ENCODE peak calls at places on chromosomes 7 and 10, in seven cellular contexts. A, G, Q, N, P, T and L are unnamed samples.

GRCh38 chr7:90552521-90552920 is 43.6 kb upstream of the CDK14 start:
- DNase-seq in A (no peak), G (no peak), Q (no peak), N (no peak), P (no peak), T (no peak), L (no peak)

GRCh38 chr7:141654551-141654950 is 47.4 kb downstream of the DENND11 start:
- DNase-seq in A (peak; percentile 72), G (peak; percentile 49), Q (peak; percentile 79), N (peak; percentile 44), P (peak; percentile 65), T (no peak), L (no peak)

GRCh38 chr7:26368542-26368941 is 76.9 kb downstream of the SNX10 start:
- DNase-seq in A (no peak), G (no peak), Q (no peak), N (no peak), P (no peak), T (no peak), L (no peak)

GRCh38 chr7:107609861-107610260 is 29.8 kb downstream of the BCAP29 start:
- DNase-seq in A (no peak), G (no peak), Q (no peak), N (no peak), P (no peak), T (no peak), L (no peak)

GRCh38 chr7:39535720-39536119 is 30.5 kb upstream of the YAE1 start:
- DNase-seq in A (no peak), G (no peak), Q (no peak), N (no peak), P (no peak), T (no peak), L (no peak)

GRCh38 chr10:3136336-3136735 is 36.2 kb downstream of the PITRM1 start:
- DNase-seq in A (no peak), G (no peak), Q (no peak), N (no peak), P (peak; percentile 74), T (no peak), L (no peak)

GRCh38 chr7:27170936-27171635 is 3.0 kb downstream of the HOXA10 start:
- DNase-seq in A (no peak), G (no peak), Q (no peak), N (no peak), P (peak; percentile 74), T (no peak), L (no peak)

GRCh38 chr7:69811682-69812344 is 213.5 kb downstream of the AUTS2 start:
- DNase-seq in A (no peak), G (no peak), Q (no peak), N (no peak), P (no peak), T (no peak), L (no peak)

GRCh38 chr7:87853237-87853864 is 22.8 kb downstream of the SLC25A40 start:
- DNase-seq in A (no peak), G (no peak), Q (no peak), N (no peak), P (no peak), T (no peak), L (no peak)

GRCh38 chr7:156101355-156101754 is 289.1 kb upstream of the SHH start:
- DNase-seq in A (no peak), G (no peak), Q (no peak), N (no peak), P (peak; percentile 23), T (no peak), L (no peak)

GRCh38 chr7:148676291-148676690 is 22.4 kb upstream of the CUL1 start:
- DNase-seq in A (no peak), G (no peak), Q (no peak), N (no peak), P (no peak), T (no peak), L (no peak)

GRCh38 chr10:73486601-73487000 is 9.2 kb downstream of the PPP3CB start:
- DNase-seq in A (no peak), G (no peak), Q (no peak), N (no peak), P (no peak), T (no peak), L (no peak)

GRCh38 chr7:7552199-7552598 is 14.5 kb upstream of the MIOS start:
- DNase-seq in A (no peak), G (no peak), Q (no peak), N (no peak), P (no peak), T (no peak), L (no peak)

GRCh38 chr10:119025336-119025735 is 4.2 kb upstream of the NANOS1 start:
- DNase-seq in A (no peak), G (peak; percentile 87), Q (peak; percentile 69), N (no peak), P (peak; percentile 89), T (peak; percentile 83), L (no peak)

GRCh38 chr7:139987691-139988516 is 74.8 kb downstream of the PARP12 start:
- DNase-seq in A (no peak), G (no peak), Q (no peak), N (no peak), P (no peak), T (no peak), L (no peak)

GRCh38 chr7:121016976-121017375 is 28.5 kb downstream of the CPED1 start:
- DNase-seq in A (no peak), G (no peak), Q (no peak), N (no peak), P (no peak), T (no peak), L (no peak)

GRCh38 chr10:103983367-103983911 is 16.5 kb downstream of the SLK start:
- DNase-seq in A (peak; percentile 25), G (no peak), Q (no peak), N (no peak), P (no peak), T (no peak), L (no peak)

GRCh38 chr10:88642991-88643390 is 21.3 kb upstream of the LIPF start:
- DNase-seq in A (no peak), G (no peak), Q (no peak), N (no peak), P (no peak), T (no peak), L (no peak)

GRCh38 chr10:44947356-44948152 is 12.0 kb upstream of the RASSF4 start:
- DNase-seq in A (no peak), G (peak; percentile 19), Q (no peak), N (no peak), P (peak; percentile 41), T (peak; percentile 28), L (peak; percentile 42)

GRCh38 chr7:116041615-116042014 is 11.1 kb upstream of the TFEC start:
- DNase-seq in A (no peak), G (no peak), Q (no peak), N (no peak), P (no peak), T (no peak), L (no peak)

GRCh38 chr10:44306762-44307161 is 78.1 kb downstream of the CXCL12 start:
- DNase-seq in A (no peak), G (no peak), Q (no peak), N (no peak), P (no peak), T (no peak), L (peak; percentile 77)

GRCh38 chr10:72331575-72332422 is 22.9 kb downstream of the DNAJB12 start:
- DNase-seq in A (peak; percentile 91), G (peak; percentile 84), Q (peak; percentile 88), N (peak; percentile 86), P (peak; percentile 95), T (peak; percentile 92), L (peak; percentile 92)

GRCh38 chr7:106793015-106793651 is 71.9 kb upstream of the PIK3CG start:
- DNase-seq in A (peak; percentile 54), G (no peak), Q (peak; percentile 62), N (peak; percentile 16), P (no peak), T (no peak), L (no peak)

GRCh38 chr10:50420166-50420565 is 168.8 kb upstream of the ASAH2 start:
- DNase-seq in A (no peak), G (no peak), Q (no peak), N (no peak), P (no peak), T (no peak), L (no peak)

GRCh38 chr10:86749835-86750234 is 6.6 kb upstream of the BMPR1A start:
- DNase-seq in A (no peak), G (no peak), Q (no peak), N (no peak), P (no peak), T (no peak), L (no peak)

GRCh38 chr10:131559450-131559911 is 248.0 kb upstream of the TCERG1L start:
- DNase-seq in A (no peak), G (no peak), Q (no peak), N (no peak), P (no peak), T (peak; percentile 47), L (peak; percentile 79)

GRCh38 chr7:131103997-131104396 is 223.7 kb upstream of the MKLN1 start:
- DNase-seq in A (peak; percentile 12), G (no peak), Q (no peak), N (no peak), P (no peak), T (no peak), L (no peak)
- H3K27ac ChIP-seq in A (peak overlapping the region; percentile 89), G (no peak overlapping the region), Q (no peak overlapping the region), N (no peak overlapping the region), P (peak overlapping the region; percentile 80), T (peak overlapping the region; percentile 86), L (peak overlapping the region; percentile 100)

GRCh38 chr7:47329320-47329926 is 252.5 kb downstream of the TNS3 start:
- DNase-seq in A (no peak), G (no peak), Q (no peak), N (no peak), P (no peak), T (peak; percentile 62), L (no peak)
- H3K27ac ChIP-seq in A (no peak overlapping the region), G (no peak overlapping the region), Q (peak overlapping the region; percentile 94), N (no peak overlapping the region), P (peak overlapping the region; percentile 74), T (peak overlapping the region; percentile 67), L (peak overlapping the region; percentile 91)

GRCh38 chr10:59363446-59363958 is 1.2 kb upstream of the FAM13C start:
- DNase-seq in A (no peak), G (no peak), Q (no peak), N (no peak), P (no peak), T (no peak), L (no peak)

GRCh38 chr10:59362991-59363390 is 642 bp upstream of the FAM13C start:
- DNase-seq in A (no peak), G (no peak), Q (peak; percentile 73), N (no peak), P (peak; percentile 81), T (peak; percentile 81), L (no peak)

GRCh38 chr10:59360605-59361515 is 1.5 kb downstream of the FAM13C start:
- DNase-seq in A (no peak), G (no peak), Q (no peak), N (no peak), P (no peak), T (no peak), L (no peak)

GRCh38 chr10:59362184-59362966 is at the start of gene FAM13C:
- DNase-seq in A (no peak), G (peak; percentile 53), Q (peak; percentile 82), N (no peak), P (peak; percentile 78), T (peak; percentile 86), L (no peak)

GRCh38 chr10:59361659-59362183 is 628 bp downstream of the FAM13C start:
- DNase-seq in A (no peak), G (no peak), Q (peak; percentile 26), N (no peak), P (no peak), T (no peak), L (no peak)
- H3K27ac ChIP-seq in A (no peak overlapping the region), G (no peak overlapping the region), Q (peak overlapping the region; percentile 62), N (no peak overlapping the region), P (peak overlapping the region; percentile 85), T (peak overlapping the region; percentile 89), L (peak overlapping the region; percentile 88)

GRCh38 chr7:28700790-28701203 is 257.3 kb downstream of the TRIL start:
- DNase-seq in A (no peak), G (no peak), Q (no peak), N (no peak), P (no peak), T (no peak), L (no peak)
- H3K27ac ChIP-seq in A (no peak overlapping the region), G (no peak overlapping the region), Q (no peak overlapping the region), N (no peak overlapping the region), P (peak overlapping the region; percentile 2), T (no peak overlapping the region), L (no peak overlapping the region)